ENCODE peak calls at places on chromosomes 6 and 20, in four cellular contexts. A, M, J and E are unnamed samples.
A peak's percentile ranks its signal among the peaks of the same experiment; 100 is the strongest.

GRCh38 chr20:29302979-29303644 is 1954.4 kb upstream of the DEFB115 start:
- DNase-seq in A (no peak), M (no peak), J (no peak), E (no peak)

GRCh38 chr6:118319890-118320289 is 228.2 kb upstream of the PLN start:
- DNase-seq in A (no peak), M (no peak), J (no peak), E (no peak)

GRCh38 chr6:33431880-33432541 is 12.1 kb downstream of the SYNGAP1 start:
- DNase-seq in A (no peak), M (no peak), J (no peak), E (no peak)

GRCh38 chr6:29653452-29654038 is 3.3 kb upstream of the MOG start:
- DNase-seq in A (peak; percentile 40), M (no peak), J (peak; percentile 82), E (peak; percentile 25)

GRCh38 chr6:39599341-39599740 is 125.9 kb downstream of the KIF6 start:
- DNase-seq in A (no peak), M (no peak), J (no peak), E (no peak)

GRCh38 chr6:84193140-84193708 is 34.2 kb downstream of the CEP162 start:
- DNase-seq in A (no peak), M (no peak), J (no peak), E (no peak)

GRCh38 chr20:31764641-31765305 is 25.7 kb downstream of the TPX2 start:
- DNase-seq in A (no peak), M (no peak), J (no peak), E (no peak)

GRCh38 chr20:60137657-60138245 is 179.5 kb downstream of the CDH26 start:
- DNase-seq in A (no peak), M (no peak), J (peak; percentile 58), E (no peak)

GRCh38 chr6:6588064-6588923 is at the start of gene LY86:
- DNase-seq in A (no peak), M (no peak), J (no peak), E (no peak)

GRCh38 chr20:38402089-38402488 is 33.0 kb downstream of the SNHG17 start:
- DNase-seq in A (no peak), M (no peak), J (no peak), E (no peak)

GRCh38 chr20:64057628-64058498 is 5.1 kb upstream of the TCEA2 start:
- DNase-seq in A (peak; percentile 51), M (peak; percentile 84), J (peak; percentile 76), E (peak; percentile 66)

GRCh38 chr6:63440057-63440456 is 120.3 kb upstream of the LGSN start:
- DNase-seq in A (no peak), M (no peak), J (no peak), E (no peak)

GRCh38 chr6:1593286-1593957 is 16.3 kb upstream of the FOXC1 start:
- DNase-seq in A (no peak), M (no peak), J (no peak), E (no peak)

GRCh38 chr20:50323209-50323608 is 132.6 kb downstream of the CEBPB start:
- DNase-seq in A (no peak), M (no peak), J (no peak), E (no peak)

GRCh38 chr6:130211697-130212096 is 11.1 kb downstream of the SAMD3 start:
- DNase-seq in A (no peak), M (no peak), J (no peak), E (no peak)

GRCh38 chr6:62283828-62284411 is 2.1 kb downstream of the KHDRBS2 start:
- DNase-seq in A (no peak), M (no peak), J (peak; percentile 6), E (no peak)

GRCh38 chr20:54250691-54251090 is 42.8 kb downstream of the PFDN4 start:
- DNase-seq in A (no peak), M (no peak), J (no peak), E (no peak)

GRCh38 chr6:34240329-34241248 is 3.9 kb downstream of the HMGA1 start:
- DNase-seq in A (no peak), M (peak; percentile 26), J (no peak), E (no peak)

GRCh38 chr20:49712918-49713778 is 530 bp downstream of the B4GALT5 start:
- DNase-seq in A (no peak), M (peak; percentile 34), J (peak; percentile 41), E (peak; percentile 2)

GRCh38 chr20:54606384-54606783 is 131.0 kb downstream of the DOK5 start:
- DNase-seq in A (no peak), M (no peak), J (no peak), E (no peak)

GRCh38 chr6:166597711-166598440 is 11.4 kb upstream of the RAMACL start:
- DNase-seq in A (no peak), M (no peak), J (no peak), E (no peak)

GRCh38 chr6:25088513-25088912 is 152.8 kb upstream of the RIPOR2 start:
- DNase-seq in A (no peak), M (no peak), J (no peak), E (no peak)

GRCh38 chr20:15611579-15611978 is 961.7 kb downstream of the KIF16B start:
- DNase-seq in A (no peak), M (no peak), J (no peak), E (no peak)

GRCh38 chr6:137926985-137927384 is 59.9 kb downstream of the TNFAIP3 start:
- DNase-seq in A (no peak), M (no peak), J (no peak), E (no peak)

GRCh38 chr20:8305449-8305978 is 173.4 kb downstream of the PLCB1 start:
- DNase-seq in A (peak; percentile 71), M (peak; percentile 44), J (peak; percentile 76), E (peak; percentile 49)

GRCh38 chr6:73514746-73515110 is 6.1 kb downstream of the EEF1A1 start:
- DNase-seq in A (no peak), M (no peak), J (no peak), E (no peak)

GRCh38 chr6:139531148-139531547 is 156.7 kb upstream of the CITED2 start:
- DNase-seq in A (peak; percentile 60), M (no peak), J (peak; percentile 47), E (peak; percentile 41)

GRCh38 chr20:47204008-47204745 is 152.3 kb downstream of the ZMYND8 start:
- DNase-seq in A (no peak), M (no peak), J (no peak), E (no peak)

GRCh38 chr6:13579911-13580310 is 5.5 kb downstream of the SIRT5 start:
- DNase-seq in A (no peak), M (no peak), J (no peak), E (no peak)

GRCh38 chr6:141641951-141642350 is 490.8 kb upstream of the GJE1 start:
- DNase-seq in A (no peak), M (no peak), J (no peak), E (no peak)

GRCh38 chr20:7137395-7138151 is 370.1 kb downstream of the BMP2 start:
- DNase-seq in A (no peak), M (no peak), J (no peak), E (no peak)